ENCODE peak calls at places on chromosomes 2 and 18, in five cellular contexts. I is suprapubic skin, U is heart right ventricle, D is OCI-LY7, Y is lower lobe of right lung. T is an unnamed sample.

GRCh38 chr2:104852161-104852689 is 1.7 kb upstream of the POU3F3 start:
- DNase-seq in I (no peak), Y (no peak), D (no peak), U (no peak), T (no peak)

GRCh38 chr2:7672027-7672684 is 754.9 kb downstream of the RNF144A start:
- DNase-seq in D (peak; percentile 52), U (no peak), Y (peak; percentile 55), I (no peak), T (no peak)

GRCh38 chr2:53751728-53752127 is 15.9 kb upstream of the CHAC2 start:
- DNase-seq in Y (no peak), U (no peak), D (no peak), I (no peak), T (no peak)

GRCh38 chr2:47867205-47867604 is 39.1 kb downstream of the FBXO11 start:
- DNase-seq in Y (no peak), D (peak; percentile 25), I (no peak), U (peak; percentile 75), T (no peak)

GRCh38 chr2:215831296-215831913 is 181.9 kb downstream of the MREG start:
- DNase-seq in I (no peak), D (peak; percentile 40), U (peak; percentile 23), Y (peak; percentile 64), T (no peak)

GRCh38 chr18:45954070-45954712 is 12.9 kb downstream of the EPG5 start:
- DNase-seq in D (no peak), Y (no peak), I (no peak), U (no peak), T (no peak)

GRCh38 chr2:102317715-102318114 is 6.4 kb downstream of the IL1RL1 start:
- DNase-seq in I (no peak), U (no peak), Y (no peak), D (no peak), T (no peak)

GRCh38 chr2:121898483-121898882 is 143.0 kb downstream of the TSN start:
- DNase-seq in Y (no peak), I (no peak), D (no peak), U (no peak), T (no peak)

GRCh38 chr2:128357561-128358370 is 39.1 kb upstream of the HS6ST1 start:
- DNase-seq in Y (no peak), U (peak; percentile 2), D (no peak), I (no peak), T (peak; percentile 66)

GRCh38 chr2:71941731-71942575 is 205.7 kb downstream of the CYP26B1 start:
- DNase-seq in D (no peak), U (no peak), I (no peak), Y (no peak), T (no peak)

GRCh38 chr2:237702439-237703397 is 75.3 kb downstream of the LRRFIP1 start:
- DNase-seq in I (peak; percentile 74), U (peak; percentile 67), D (no peak), Y (peak; percentile 71), T (no peak)
- TF ChIP-seq CTCF in I (no peak), U (no peak), D (no peak), Y (no peak), T (no peak)

DNA sequence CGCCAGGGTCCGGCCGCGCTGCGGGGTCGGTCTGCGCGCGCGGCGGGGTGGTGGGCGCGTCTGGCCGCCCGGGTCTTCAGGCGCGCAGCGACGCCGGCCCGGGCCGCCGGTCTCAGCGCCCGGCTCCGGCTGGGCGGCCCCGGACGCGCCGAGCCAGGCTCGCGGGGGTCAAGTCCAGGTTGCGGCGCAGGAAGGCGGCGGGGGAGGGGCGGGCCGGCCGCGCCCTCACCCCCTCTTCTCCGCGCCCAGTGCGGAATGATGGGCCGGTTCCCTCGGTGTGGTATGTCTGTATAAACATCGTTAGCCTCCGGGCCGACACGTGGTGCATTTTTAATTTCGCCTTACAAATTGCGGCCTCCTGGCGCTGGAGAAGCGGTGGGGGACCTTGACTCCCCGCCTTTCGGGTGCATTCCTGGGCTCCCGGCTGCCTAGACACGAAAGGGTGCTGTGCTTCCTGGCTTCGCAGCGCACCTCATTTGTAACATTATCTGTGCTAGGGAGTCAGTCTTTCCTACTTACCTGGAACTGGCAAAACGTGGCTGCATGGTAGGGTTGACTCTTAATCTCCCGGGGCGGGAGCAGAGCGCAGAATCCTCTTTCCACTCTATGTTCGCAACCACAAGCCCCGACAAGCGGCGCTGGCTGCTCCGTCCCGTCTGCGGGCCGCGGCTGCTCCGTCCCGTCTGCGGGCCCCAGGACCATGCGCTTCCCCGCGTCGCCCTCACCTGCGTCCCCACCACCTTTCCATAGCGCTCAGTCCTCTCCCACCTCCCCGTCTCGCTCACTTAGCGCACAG is 69.0 kb downstream of the CTAGE1 start:
- DNase-seq in I (no peak), U (peak; percentile 68), Y (peak; percentile 74), D (no peak), T (no peak)
- TF ChIP-seq CTCF in I (no peak), U (no peak), Y (no peak), D (no peak), T (no peak)

GRCh38 chr18:36207326-36207725 is 20.0 kb downstream of the MOCOS start:
- DNase-seq in U (no peak), Y (no peak), I (no peak), D (no peak), T (no peak)
- TF ChIP-seq CTCF in U (no peak), Y (no peak), I (no peak), D (no peak), T (no peak)

DNA sequence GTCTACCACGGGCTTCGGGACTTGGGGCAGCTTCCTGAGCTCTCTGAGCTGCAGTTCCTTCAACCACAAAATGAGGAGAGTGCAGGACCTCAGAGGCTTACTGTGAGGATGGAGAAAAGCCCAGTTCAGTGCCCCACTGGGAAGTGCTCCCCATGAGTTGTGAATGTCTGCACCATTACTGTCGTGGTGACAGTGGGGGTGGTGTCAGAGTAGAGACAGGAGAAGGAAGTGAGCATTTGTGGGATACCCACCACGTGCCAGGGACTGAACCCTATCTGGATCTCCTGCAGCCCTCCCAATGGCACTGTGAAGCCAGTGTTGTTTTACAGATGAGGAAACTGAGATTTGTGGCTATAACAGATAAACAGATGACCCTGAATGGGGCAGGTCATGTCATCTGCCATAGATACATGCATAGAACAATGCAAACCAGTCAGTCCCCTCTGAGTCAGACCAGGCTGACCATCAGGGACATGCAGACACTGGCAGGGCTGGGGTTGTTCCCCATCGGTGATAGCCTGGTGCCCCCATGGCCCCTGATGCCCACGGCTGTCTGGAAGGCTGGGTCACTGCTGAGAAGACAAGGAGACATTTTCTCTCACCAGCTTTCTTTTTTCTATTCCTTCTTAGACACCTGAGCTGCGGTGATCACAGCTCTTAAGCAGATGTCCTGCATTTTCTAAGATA is 60.8 kb downstream of the EMILIN2 start:
- DNase-seq in Y (no peak), I (no peak), U (no peak), D (no peak), T (no peak)
- TF ChIP-seq CTCF in Y (no peak), I (no peak), U (no peak), D (no peak), T (no peak)

GRCh38 chr2:131022731-131023130 is 70.5 kb downstream of the FAM168B start:
- DNase-seq in Y (no peak), D (no peak), I (no peak), U (no peak), T (no peak)

GRCh38 chr2:131011481-131011880 is 81.8 kb downstream of the FAM168B start:
- DNase-seq in D (no peak), Y (no peak), U (no peak), I (no peak), T (no peak)

GRCh38 chr2:131015764-131016163 is 77.5 kb downstream of the FAM168B start:
- DNase-seq in D (no peak), U (no peak), I (no peak), Y (no peak), T (no peak)

GRCh38 chr2:131014141-131014540 is 79.1 kb downstream of the FAM168B start:
- DNase-seq in D (no peak), Y (no peak), I (no peak), U (no peak), T (no peak)

GRCh38 chr2:131016826-131017596 is 76.2 kb downstream of the FAM168B start:
- DNase-seq in D (no peak), U (no peak), I (no peak), Y (no peak), T (no peak)
- TF ChIP-seq CTCF in D (no peak), U (no peak), I (no peak), Y (no peak), T (no peak)

GRCh38 chr2:66014450-66014849 is 420.5 kb upstream of the MEIS1 start:
- DNase-seq in I (no peak), U (no peak), D (no peak), Y (no peak), T (no peak)

GRCh38 chr2:66017763-66018162 is 417.2 kb upstream of the MEIS1 start:
- DNase-seq in D (no peak), U (no peak), Y (no peak), I (no peak), T (no peak)

GRCh38 chr2:66013456-66013855 is 421.5 kb upstream of the MEIS1 start:
- DNase-seq in Y (no peak), U (no peak), I (no peak), D (peak; percentile 10), T (no peak)
- TF ChIP-seq CTCF in Y (no peak), U (no peak), I (no peak), D (peak; percentile 82), T (peak; percentile 21)

DNA sequence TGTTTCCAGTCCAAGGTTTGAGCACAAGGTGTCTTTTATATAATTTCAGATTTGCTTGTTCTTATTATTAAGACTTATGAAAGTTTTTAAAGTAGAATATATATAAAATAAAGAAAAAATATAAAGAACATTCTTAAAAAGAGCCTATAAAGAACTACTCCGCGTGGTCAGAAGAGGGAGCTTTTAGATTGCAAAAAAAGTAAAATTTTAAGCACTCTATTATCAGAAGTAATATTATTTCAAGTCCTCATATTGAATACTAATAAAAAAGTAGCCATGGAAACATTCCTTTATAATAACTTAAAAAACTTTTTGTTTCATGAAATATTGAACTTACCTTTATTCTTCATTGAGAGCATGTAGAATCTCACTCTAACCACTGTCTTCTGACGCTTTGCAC is 51.4 kb downstream of the LINC00305 start:
- DNase-seq in D (no peak), Y (no peak), I (no peak), U (no peak), T (no peak)
- TF ChIP-seq CTCF in D (peak; percentile 56), Y (peak; percentile 22), I (no peak), U (no peak), T (peak; percentile 59)

GRCh38 chr2:190336420-190336819 is 7.0 kb upstream of the INPP1 start:
- DNase-seq in I (no peak), U (no peak), Y (no peak), D (no peak), T (no peak)

GRCh38 chr2:190339394-190339793 is 4.0 kb upstream of the INPP1 start:
- DNase-seq in Y (no peak), D (no peak), I (no peak), U (no peak), T (no peak)

GRCh38 chr2:190340369-190340768 is 3.0 kb upstream of the INPP1 start:
- DNase-seq in Y (no peak), I (no peak), D (no peak), U (no peak), T (no peak)

GRCh38 chr2:190335225-190335559 is 8.2 kb upstream of the INPP1 start:
- DNase-seq in I (no peak), Y (no peak), U (no peak), D (no peak), T (no peak)

DNA sequence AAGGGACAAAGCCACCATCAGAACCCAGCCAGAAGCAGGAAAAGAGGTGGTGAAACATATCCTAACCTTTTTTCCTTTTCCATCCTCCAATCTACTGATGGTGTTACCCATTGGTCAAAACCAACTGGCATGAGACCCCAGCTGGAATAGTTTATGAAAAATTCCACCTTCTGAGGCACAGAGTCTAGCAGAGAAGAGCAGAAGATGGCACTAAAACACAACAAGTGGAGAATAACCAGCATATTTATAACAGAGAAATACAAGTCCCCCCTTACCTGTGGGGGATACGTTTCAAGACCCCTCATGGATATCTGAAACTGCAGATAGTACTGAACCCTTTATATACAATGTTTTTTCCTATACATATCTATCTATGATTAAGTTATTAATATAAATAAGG is 4.9 kb upstream of the INPP1 start:
- DNase-seq in I (no peak), Y (no peak), U (no peak), D (no peak), T (no peak)
- TF ChIP-seq CTCF in I (no peak), Y (no peak), U (no peak), D (no peak), T (peak; percentile 11)

T was measured in osteocyte.